ENCODE peak calls at places on chromosome 6, in five cellular contexts. One of them, this sample, is unnamed.

GRCh38 chr6:10237284-10238043 is 177.4 kb downstream of the TFAP2A start:
- DNase-seq in foreskin fibroblast: no peak
- DNase-seq in activated T-cell treated with anti-CD3 and anti-CD28 coated beads, Interleukin-2, amount 50 U/mL, for 4 hours: no peak
- DNase-seq in AG09319: no peak
- DNase-seq in neural crest cell: no peak
- DNase-seq in this sample: no peak

GRCh38 chr6:44128020-44128917 is 915 bp downstream of the TMEM63B start:
- DNase-seq in foreskin fibroblast: no peak
- DNase-seq in neural crest cell: peak
- DNase-seq in activated T-cell treated with anti-CD3 and anti-CD28 coated beads, Interleukin-2, amount 50 U/mL, for 4 hours: no peak
- DNase-seq in AG09319: no peak
- DNase-seq in this sample: no peak

GRCh38 chr6:117272032-117272866 is 6.9 kb downstream of the VGLL2 start:
- DNase-seq in neural crest cell: no peak
- DNase-seq in activated T-cell treated with anti-CD3 and anti-CD28 coated beads, Interleukin-2, amount 50 U/mL, for 4 hours: no peak
- DNase-seq in foreskin fibroblast: no peak
- DNase-seq in AG09319: no peak
- DNase-seq in this sample: no peak

GRCh38 chr6:32668226-32668747 is 1.8 kb upstream of the HLA-DQB1 start:
- DNase-seq in activated T-cell treated with anti-CD3 and anti-CD28 coated beads, Interleukin-2, amount 50 U/mL, for 4 hours: peak
- DNase-seq in neural crest cell: no peak
- DNase-seq in foreskin fibroblast: no peak
- DNase-seq in AG09319: no peak
- DNase-seq in this sample: no peak

GRCh38 chr6:111105578-111105977 is 18.3 kb downstream of the SLC16A10 start:
- DNase-seq in AG09319: no peak
- DNase-seq in foreskin fibroblast: peak
- DNase-seq in activated T-cell treated with anti-CD3 and anti-CD28 coated beads, Interleukin-2, amount 50 U/mL, for 4 hours: peak
- DNase-seq in neural crest cell: no peak
- DNase-seq in this sample: no peak

GRCh38 chr6:146546440-146546839 is 2.8 kb downstream of the RAB32 start:
- DNase-seq in neural crest cell: no peak
- DNase-seq in AG09319: peak
- DNase-seq in foreskin fibroblast: peak
- DNase-seq in activated T-cell treated with anti-CD3 and anti-CD28 coated beads, Interleukin-2, amount 50 U/mL, for 4 hours: no peak
- DNase-seq in this sample: no peak

GRCh38 chr6:116556065-116556464 is 2.5 kb downstream of the CALHM4 start:
- DNase-seq in foreskin fibroblast: peak
- DNase-seq in neural crest cell: no peak
- DNase-seq in activated T-cell treated with anti-CD3 and anti-CD28 coated beads, Interleukin-2, amount 50 U/mL, for 4 hours: no peak
- DNase-seq in AG09319: no peak
- DNase-seq in this sample: no peak

GRCh38 chr6:41583576-41583975 is 37.4 kb downstream of the FOXP4 start:
- DNase-seq in activated T-cell treated with anti-CD3 and anti-CD28 coated beads, Interleukin-2, amount 50 U/mL, for 4 hours: no peak
- DNase-seq in neural crest cell: no peak
- DNase-seq in foreskin fibroblast: no peak
- DNase-seq in AG09319: no peak
- DNase-seq in this sample: no peak

GRCh38 chr6:11271228-11271627 is 38.8 kb upstream of the NEDD9 start:
- DNase-seq in foreskin fibroblast: no peak
- DNase-seq in AG09319: peak
- DNase-seq in activated T-cell treated with anti-CD3 and anti-CD28 coated beads, Interleukin-2, amount 50 U/mL, for 4 hours: no peak
- DNase-seq in neural crest cell: no peak
- DNase-seq in this sample: no peak

GRCh38 chr6:42251911-42252637 is 34.4 kb upstream of the MRPS10 start:
- DNase-seq in AG09319: peak
- DNase-seq in activated T-cell treated with anti-CD3 and anti-CD28 coated beads, Interleukin-2, amount 50 U/mL, for 4 hours: no peak
- DNase-seq in foreskin fibroblast: peak
- DNase-seq in neural crest cell: no peak
- DNase-seq in this sample: no peak

GRCh38 chr6:111846511-111847409 is 26.5 kb downstream of the FYN start:
- DNase-seq in AG09319: no peak
- DNase-seq in activated T-cell treated with anti-CD3 and anti-CD28 coated beads, Interleukin-2, amount 50 U/mL, for 4 hours: no peak
- DNase-seq in neural crest cell: no peak
- DNase-seq in foreskin fibroblast: no peak
- DNase-seq in this sample: no peak

GRCh38 chr6:37308084-37308817 is 45.5 kb upstream of the RNF8 start:
- DNase-seq in neural crest cell: no peak
- DNase-seq in activated T-cell treated with anti-CD3 and anti-CD28 coated beads, Interleukin-2, amount 50 U/mL, for 4 hours: no peak
- DNase-seq in foreskin fibroblast: no peak
- DNase-seq in AG09319: no peak
- DNase-seq in this sample: no peak

GRCh38 chr6:148502773-148503135 is 160.1 kb downstream of the SASH1 start:
- DNase-seq in activated T-cell treated with anti-CD3 and anti-CD28 coated beads, Interleukin-2, amount 50 U/mL, for 4 hours: no peak
- DNase-seq in neural crest cell: no peak
- DNase-seq in foreskin fibroblast: no peak
- DNase-seq in AG09319: no peak
- DNase-seq in this sample: no peak

GRCh38 chr6:125211352-125211751 is 57.8 kb downstream of the TPD52L1 start:
- DNase-seq in foreskin fibroblast: no peak
- DNase-seq in neural crest cell: no peak
- DNase-seq in AG09319: no peak
- DNase-seq in activated T-cell treated with anti-CD3 and anti-CD28 coated beads, Interleukin-2, amount 50 U/mL, for 4 hours: no peak
- DNase-seq in this sample: no peak

GRCh38 chr6:36216559-36216958 is 20.0 kb downstream of the BRPF3 start:
- DNase-seq in AG09319: no peak
- DNase-seq in neural crest cell: no peak
- DNase-seq in activated T-cell treated with anti-CD3 and anti-CD28 coated beads, Interleukin-2, amount 50 U/mL, for 4 hours: no peak
- DNase-seq in foreskin fibroblast: peak
- DNase-seq in this sample: no peak

GRCh38 chr6:137761072-137761471 is 106.0 kb upstream of the TNFAIP3 start:
- DNase-seq in neural crest cell: no peak
- DNase-seq in AG09319: no peak
- DNase-seq in foreskin fibroblast: no peak
- DNase-seq in activated T-cell treated with anti-CD3 and anti-CD28 coated beads, Interleukin-2, amount 50 U/mL, for 4 hours: no peak
- DNase-seq in this sample: no peak

GRCh38 chr6:55617272-55617671 is 38.3 kb upstream of the HMGCLL1 start:
- DNase-seq in AG09319: no peak
- DNase-seq in activated T-cell treated with anti-CD3 and anti-CD28 coated beads, Interleukin-2, amount 50 U/mL, for 4 hours: no peak
- DNase-seq in foreskin fibroblast: peak
- DNase-seq in neural crest cell: peak
- DNase-seq in this sample: no peak

GRCh38 chr6:47062346-47062745 is 20.2 kb upstream of the ADGRF1 start:
- DNase-seq in neural crest cell: no peak
- DNase-seq in activated T-cell treated with anti-CD3 and anti-CD28 coated beads, Interleukin-2, amount 50 U/mL, for 4 hours: no peak
- DNase-seq in AG09319: no peak
- DNase-seq in foreskin fibroblast: no peak
- DNase-seq in this sample: no peak

GRCh38 chr6:40321616-40322015 is 265.5 kb downstream of the LRFN2 start:
- DNase-seq in activated T-cell treated with anti-CD3 and anti-CD28 coated beads, Interleukin-2, amount 50 U/mL, for 4 hours: no peak
- DNase-seq in neural crest cell: no peak
- DNase-seq in foreskin fibroblast: no peak
- DNase-seq in AG09319: no peak
- DNase-seq in this sample: no peak

GRCh38 chr6:142821860-142822259 is 123.1 kb downstream of the HIVEP2 start:
- DNase-seq in neural crest cell: no peak
- DNase-seq in AG09319: no peak
- DNase-seq in activated T-cell treated with anti-CD3 and anti-CD28 coated beads, Interleukin-2, amount 50 U/mL, for 4 hours: no peak
- DNase-seq in foreskin fibroblast: no peak
- DNase-seq in this sample: no peak

GRCh38 chr6:126040826-126041225 is 54.5 kb downstream of the TRMT11 start:
- DNase-seq in neural crest cell: no peak
- DNase-seq in AG09319: no peak
- DNase-seq in foreskin fibroblast: peak
- DNase-seq in activated T-cell treated with anti-CD3 and anti-CD28 coated beads, Interleukin-2, amount 50 U/mL, for 4 hours: no peak
- DNase-seq in this sample: peak

GRCh38 chr6:134391221-134391620 is 73.3 kb upstream of the SGK1 start:
- DNase-seq in AG09319: no peak
- DNase-seq in neural crest cell: no peak
- DNase-seq in activated T-cell treated with anti-CD3 and anti-CD28 coated beads, Interleukin-2, amount 50 U/mL, for 4 hours: no peak
- DNase-seq in foreskin fibroblast: no peak
- DNase-seq in this sample: no peak

GRCh38 chr6:149895702-149896310 is 2.1 kb downstream of the RAET1E start:
- DNase-seq in AG09319: no peak
- DNase-seq in neural crest cell: no peak
- DNase-seq in foreskin fibroblast: peak
- DNase-seq in activated T-cell treated with anti-CD3 and anti-CD28 coated beads, Interleukin-2, amount 50 U/mL, for 4 hours: no peak
- DNase-seq in this sample: peak

This sample was measured in smooth muscle cell of the brain vasculature.